ENCODE peak calls at places on chromosomes 6 and 20, in seven cellular contexts. N, U, T, F, Y, I and D are unnamed samples.

GRCh38 chr6:64838726-64839125 is 868.3 kb downstream of the EYS start:
- DNase-seq in T (peak; percentile 5), N (no peak), F (no peak), I (no peak), U (no peak), Y (no peak), D (no peak)

GRCh38 chr20:23031346-23031745 is 3.8 kb upstream of the SSTR4 start:
- DNase-seq in T (no peak), U (no peak), N (no peak), Y (no peak), I (no peak), F (no peak), D (no peak)

GRCh38 chr6:5287205-5287965 is 26.1 kb downstream of the FARS2 start:
- DNase-seq in Y (no peak), U (no peak), F (no peak), I (no peak), T (peak; percentile 71), N (no peak), D (peak; percentile 66)

GRCh38 chr6:134379086-134379485 is 61.2 kb upstream of the SGK1 start:
- DNase-seq in T (peak; percentile 97), F (no peak), Y (peak; percentile 78), U (no peak), I (no peak), N (peak; percentile 36), D (no peak)

GRCh38 chr6:161058746-161059145 is 67.2 kb downstream of the MAP3K4 start:
- DNase-seq in F (no peak), T (no peak), I (no peak), U (no peak), N (no peak), Y (no peak), D (no peak)

GRCh38 chr20:37254114-37254878 is 7.3 kb downstream of the GHRH start:
- DNase-seq in U (no peak), Y (no peak), T (no peak), I (no peak), F (no peak), N (no peak), D (no peak)

GRCh38 chr20:52923123-52923543 is 49.0 kb upstream of the TSHZ2 start:
- DNase-seq in I (no peak), N (no peak), T (peak; percentile 100), Y (no peak), U (no peak), F (no peak), D (peak; percentile 4)

GRCh38 chr6:136491674-136492235 is 58.5 kb downstream of the MAP7 start:
- DNase-seq in U (no peak), I (no peak), F (no peak), T (no peak), N (no peak), Y (no peak), D (no peak)

GRCh38 chr20:10667077-10667401 is 6.8 kb downstream of the JAG1 start:
- DNase-seq in U (peak; percentile 82), T (peak; percentile 65), I (peak; percentile 77), N (no peak), Y (no peak), F (no peak), D (no peak)

GRCh38 chr6:34213772-34214171 is 22.9 kb upstream of the HMGA1 start:
- DNase-seq in U (no peak), Y (no peak), F (no peak), I (no peak), T (no peak), N (no peak), D (no peak)

GRCh38 chr20:1212607-1213396 is 9.5 kb downstream of the C20orf202 start:
- DNase-seq in F (peak; percentile 68), Y (peak; percentile 86), I (peak; percentile 77), U (no peak), N (peak; percentile 70), T (peak; percentile 82), D (peak; percentile 54)

GRCh38 chr20:57089701-57090144 is 176.7 kb downstream of the BMP7 start:
- DNase-seq in I (peak; percentile 89), U (peak; percentile 91), T (peak; percentile 57), F (peak; percentile 93), Y (peak; percentile 79), N (peak; percentile 84), D (peak; percentile 28)

DNA sequence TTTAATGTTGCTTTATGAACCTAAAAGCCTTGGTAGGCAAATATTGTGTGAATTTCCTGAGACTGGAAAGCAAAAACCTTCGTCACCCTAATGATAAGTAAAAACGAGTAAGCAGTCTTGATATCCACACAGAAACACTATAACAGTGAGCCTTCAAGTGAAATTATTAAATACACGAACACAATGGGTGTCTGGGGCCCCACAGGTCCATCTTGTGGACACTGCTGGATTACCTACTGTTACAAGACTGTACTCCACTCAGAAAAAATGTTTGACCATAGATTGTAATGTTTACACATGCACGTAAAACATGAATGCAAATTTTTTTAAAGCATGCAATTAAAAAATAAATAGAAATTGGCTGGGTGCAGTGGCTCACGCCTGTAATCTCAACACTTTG is 466.9 kb downstream of the CD83 start:
- DNase-seq in I (no peak), Y (no peak), N (no peak), F (no peak), U (no peak), T (no peak), D (no peak)
- TF ChIP-seq CTCF in I (no peak), Y (no peak), N (no peak), F (no peak), U (no peak), T (no peak), D (no peak)

DNA sequence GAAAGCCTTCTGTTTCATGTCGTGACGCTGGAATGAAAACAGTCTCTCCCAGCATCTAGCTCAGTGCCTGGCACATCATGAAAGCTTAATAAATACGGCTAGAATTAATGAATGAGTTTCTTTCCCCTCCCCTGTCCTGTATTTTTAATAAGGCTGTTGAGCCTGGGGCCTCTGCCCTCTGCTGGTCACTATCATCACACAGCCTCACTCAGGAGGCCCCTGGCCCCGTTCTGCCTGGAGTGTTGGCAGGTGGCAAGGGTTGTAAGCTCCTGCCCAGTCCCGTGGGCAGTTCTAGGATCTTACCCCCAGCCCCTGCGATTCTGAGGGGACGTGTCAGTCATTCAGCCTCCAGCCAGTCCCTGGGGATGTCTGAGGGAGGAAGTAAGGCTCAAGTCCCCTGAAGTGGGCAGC is 41.4 kb downstream of the PHACTR3 start:
- DNase-seq in N (no peak), I (no peak), T (no peak), U (no peak), F (no peak), Y (no peak), D (no peak)
- TF ChIP-seq CTCF in N (peak; percentile 17), I (no peak), T (no peak), U (no peak), F (peak; percentile 15), Y (no peak), D (no peak)

GRCh38 chr6:56992703-56993102 is 37.8 kb downstream of the BEND6 start:
- DNase-seq in N (no peak), F (no peak), U (no peak), I (no peak), T (no peak), Y (no peak), D (no peak)

GRCh38 chr6:56996401-56996800 is 41.5 kb downstream of the BEND6 start:
- DNase-seq in T (peak; percentile 50), F (no peak), I (no peak), N (no peak), Y (no peak), U (no peak), D (no peak)

GRCh38 chr6:56992053-56992452 is 37.1 kb downstream of the BEND6 start:
- DNase-seq in F (no peak), Y (no peak), T (no peak), I (no peak), N (no peak), U (no peak), D (no peak)

GRCh38 chr6:56999049-56999448 is 44.1 kb downstream of the BEND6 start:
- DNase-seq in T (peak; percentile 93), F (no peak), I (no peak), U (no peak), Y (no peak), N (no peak), D (no peak)

DNA sequence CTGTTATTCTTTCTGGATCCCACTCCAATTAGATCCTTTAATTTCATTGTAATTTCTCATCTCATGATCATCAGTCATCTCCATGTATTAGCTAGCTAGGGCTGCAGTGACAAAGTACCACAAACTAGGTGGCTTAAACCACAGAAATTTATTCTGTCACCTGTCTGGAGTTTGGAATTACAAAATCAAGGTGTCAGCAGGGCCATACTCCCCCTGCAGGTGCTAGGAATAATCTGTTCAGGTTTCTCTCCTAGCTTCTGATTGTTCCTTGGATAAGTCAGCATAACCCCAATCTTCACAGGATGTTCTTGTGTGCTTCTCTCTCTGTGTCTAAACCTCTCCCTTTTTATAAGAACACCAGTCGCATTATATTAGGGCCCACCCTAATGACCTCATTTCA is 40.4 kb downstream of the BEND6 start:
- DNase-seq in U (no peak), F (no peak), T (peak; percentile 31), I (no peak), Y (no peak), N (no peak), D (no peak)
- TF ChIP-seq CTCF in U (no peak), F (no peak), T (peak; percentile 26), I (no peak), Y (no peak), N (no peak), D (peak; percentile 36)

DNA sequence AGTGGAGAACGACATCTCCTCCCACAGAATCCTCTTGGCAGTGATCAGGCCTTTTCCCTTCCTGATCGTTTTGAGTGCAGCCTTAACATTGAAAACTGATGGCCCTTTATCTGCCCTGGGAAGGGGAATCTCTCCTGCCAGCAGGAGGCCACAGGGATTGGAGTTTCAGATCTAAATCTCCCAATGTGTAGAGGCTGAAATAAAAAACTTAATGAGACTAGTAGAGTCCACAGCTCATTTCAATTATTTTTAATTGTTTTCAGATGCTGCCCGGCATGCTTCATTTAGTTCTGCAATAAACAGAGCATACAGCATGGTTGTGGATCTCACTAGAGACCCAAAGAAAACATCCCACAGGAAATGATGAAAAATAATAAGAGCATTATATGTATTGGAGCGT is 662.2 kb upstream of the HS3ST5 start:
- DNase-seq in U (no peak), F (no peak), T (no peak), Y (no peak), I (no peak), N (no peak), D (no peak)
- TF ChIP-seq CTCF in U (no peak), F (no peak), T (no peak), Y (no peak), I (no peak), N (no peak), D (no peak)

DNA sequence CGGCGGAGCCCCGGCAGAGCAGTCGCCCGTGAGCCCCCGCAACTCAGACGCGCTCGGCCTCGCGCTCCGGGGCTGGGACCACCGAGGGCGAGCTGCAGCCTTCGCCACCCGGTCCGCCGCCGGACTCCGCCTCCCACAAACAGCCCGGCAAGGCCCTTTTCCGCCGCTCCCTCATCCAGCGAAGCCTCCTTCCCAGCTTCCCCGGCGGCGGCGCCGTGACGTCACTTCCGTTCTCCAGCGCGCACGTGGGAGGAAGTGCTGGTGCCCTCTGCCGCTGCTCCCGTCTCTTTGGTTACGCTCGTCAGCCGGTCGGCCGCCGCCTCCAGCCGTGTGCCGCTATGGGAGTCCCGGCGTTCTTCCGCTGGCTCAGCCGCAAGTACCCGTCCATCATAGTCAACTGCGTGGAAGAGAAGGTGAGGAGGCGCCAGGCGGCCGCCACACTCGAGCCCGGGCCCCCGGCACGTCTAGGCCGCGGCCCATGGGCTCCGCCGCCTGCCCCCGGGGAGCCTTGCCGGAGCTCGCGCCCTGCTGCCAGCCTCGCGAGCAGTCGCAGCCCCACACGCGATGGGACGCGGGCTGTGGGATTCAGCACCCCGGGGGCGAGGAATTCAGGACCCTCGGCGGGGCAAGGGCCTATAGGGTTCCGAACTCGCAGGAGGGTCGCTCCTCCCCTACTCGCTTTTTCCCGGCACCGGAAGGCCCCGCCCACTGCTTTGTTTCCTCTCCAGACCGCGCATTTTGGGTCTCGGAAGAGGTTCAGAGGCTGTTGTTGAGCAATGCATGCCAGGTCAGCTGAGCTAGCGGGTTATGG is at the start of gene XRN2:
- DNase-seq in I (peak; percentile 98), U (peak; percentile 98), F (peak; percentile 95), N (peak; percentile 94), T (peak; percentile 97), Y (peak; percentile 96), D (peak; percentile 91)
- TF ChIP-seq CTCF in I (no peak), U (no peak), F (no peak), N (peak; percentile 26), T (no peak), Y (no peak), D (peak; percentile 32)